ENCODE peak calls at places on chromosome 11, in ten cellular contexts. Z is activated gamma-delta T cell treated with Interleukin-2 at 50 U/mL for 16 hours; W is hippocampal formation; E is NCI-H526; Q is EH; L is LHCN-M2; H is cardiac muscle cell; P is substantia nigra; F is iris pigment epithelial cell; T is naive thymus-derived CD8-positive, alpha-beta T cell. N is an unnamed sample.

GRCh38 chr11:78855146-78855545 is 280.5 kb upstream of the NARS2 start:
- DNase-seq in P (no peak), Q (no peak), T (no peak), E (no peak), H (no peak), F (no peak), W (no peak), Z (no peak), L (no peak), N (no peak)

GRCh38 chr11:18844753-18845367 is 53.3 kb upstream of the PTPN5 start:
- DNase-seq in Q (peak; percentile 31), P (no peak), L (peak; percentile 31), H (peak; percentile 57), W (no peak), F (peak; percentile 64), Z (no peak), E (peak; percentile 72), T (peak; percentile 1), N (no peak)

GRCh38 chr11:250740-251299 is 14.0 kb downstream of the PSMD13 start:
- DNase-seq in E (peak; percentile 71), T (peak; percentile 87), L (peak; percentile 40), F (peak; percentile 65), P (peak; percentile 37), H (peak; percentile 71), W (peak; percentile 16), Q (peak; percentile 57), Z (peak; percentile 83), N (peak; percentile 78)

GRCh38 chr11:70099578-70100282 is 21.6 kb downstream of the ANO1 start:
- DNase-seq in L (no peak), P (no peak), E (no peak), T (no peak), H (no peak), W (no peak), F (peak; percentile 38), Z (no peak), Q (peak; percentile 29), N (no peak)

GRCh38 chr11:131770801-131771200 is 400.4 kb downstream of the NTM start:
- DNase-seq in W (no peak), H (no peak), P (no peak), E (no peak), Q (peak; percentile 63), L (peak; percentile 25), F (peak; percentile 43), T (no peak), Z (no peak), N (no peak)

GRCh38 chr11:30710216-30710615 is 124.1 kb upstream of the MPPED2 start:
- DNase-seq in W (no peak), H (no peak), L (peak; percentile 76), T (no peak), Z (no peak), F (no peak), Q (no peak), E (no peak), P (no peak), N (no peak)

GRCh38 chr11:2696461-2696860 is 3.3 kb downstream of the KCNQ1OT1 start:
- DNase-seq in P (no peak), Z (no peak), F (no peak), Q (no peak), W (no peak), H (no peak), L (no peak), T (no peak), E (no peak), N (no peak)

GRCh38 chr11:70141490-70142014 is 61.5 kb upstream of the FADD start:
- DNase-seq in P (no peak), H (peak; percentile 27), W (no peak), Z (no peak), Q (no peak), T (no peak), L (no peak), F (no peak), E (no peak), N (no peak)

N was measured in effector memory CD8-positive, alpha-beta T cell.